ENCODE peak calls at places on chromosomes 1 and 21, in ten cellular contexts. H, V, W, L, J, D, C, K, E and G are unnamed samples.
A peak's percentile ranks its signal among the peaks of the same experiment; 100 is the strongest.

GRCh38 chr1:207064546-207064945 is 11.5 kb downstream of the PFKFB2 start:
- DNase-seq in V (no peak), D (no peak), W (peak; percentile 24), L (no peak), J (no peak), K (no peak), E (no peak), C (no peak), H (no peak), G (no peak)

GRCh38 chr1:114201486-114201885 is 47.8 kb upstream of the SYT6 start:
- DNase-seq in E (no peak), H (no peak), V (no peak), J (no peak), L (no peak), C (no peak), K (no peak), D (no peak), W (no peak), G (no peak)

GRCh38 chr1:108695515-108695914 is 3.4 kb downstream of the PRPF38B start:
- DNase-seq in V (no peak), L (no peak), J (no peak), W (no peak), E (no peak), C (no peak), H (no peak), K (no peak), D (no peak), G (no peak)

GRCh38 chr1:61183471-61184034 is 101.2 kb downstream of the NFIA start:
- DNase-seq in D (no peak), E (no peak), K (peak; percentile 82), L (no peak), H (no peak), C (peak; percentile 67), J (no peak), V (no peak), W (peak; percentile 64), G (peak; percentile 55)

GRCh38 chr1:3002349-3003038 is 18.8 kb upstream of the ACTRT2 start:
- DNase-seq in J (no peak), V (no peak), L (no peak), W (no peak), K (no peak), D (no peak), E (no peak), H (no peak), C (no peak), G (no peak)

GRCh38 chr1:204445860-204446412 is 34.3 kb upstream of the PPP1R15B start:
- DNase-seq in W (no peak), J (peak; percentile 90), K (peak; percentile 39), C (peak; percentile 16), E (peak; percentile 10), D (no peak), V (peak; percentile 44), L (peak; percentile 66), H (peak; percentile 45), G (no peak)

GRCh38 chr1:71919812-71920509 is 362.4 kb downstream of the NEGR1 start:
- DNase-seq in V (no peak), W (no peak), D (no peak), J (no peak), H (no peak), L (no peak), E (no peak), K (no peak), C (no peak), G (no peak)

GRCh38 chr21:31264574-31264973 is 79.5 kb downstream of the TIAM1 start:
- DNase-seq in E (no peak), K (no peak), J (no peak), V (no peak), L (no peak), D (no peak), H (no peak), W (no peak), C (no peak), G (no peak)

GRCh38 chr1:221718391-221719277 is 23.3 kb downstream of the DUSP10 start:
- DNase-seq in J (no peak), H (no peak), W (no peak), D (peak; percentile 91), E (no peak), V (no peak), C (no peak), K (peak; percentile 75), L (no peak), G (no peak)

GRCh38 chr1:39672551-39672947 is 642 bp upstream of the NT5C1A start:
- DNase-seq in H (no peak), K (no peak), J (peak; percentile 44), V (peak; percentile 72), E (no peak), L (peak; percentile 49), D (no peak), W (no peak), C (no peak), G (no peak)

GRCh38 chr1:13871413-13871812 is 171.4 kb downstream of the PRDM2 start:
- DNase-seq in L (no peak), D (no peak), J (no peak), C (no peak), H (no peak), E (no peak), V (no peak), W (no peak), K (no peak), G (no peak)

GRCh38 chr1:57839067-57839466 is 415.2 kb upstream of the DAB1 start:
- DNase-seq in L (no peak), V (no peak), D (no peak), C (no peak), W (no peak), K (peak; percentile 22), E (no peak), H (no peak), J (no peak), G (no peak)

GRCh38 chr1:72526926-72527325 is 244.6 kb upstream of the NEGR1 start:
- DNase-seq in V (no peak), L (no peak), E (no peak), D (no peak), H (no peak), J (no peak), C (no peak), W (no peak), K (peak; percentile 45), G (no peak)

GRCh38 chr1:220708929-220709801 is 19.0 kb downstream of the C1orf115 start:
- DNase-seq in L (no peak), J (no peak), E (peak; percentile 20), D (no peak), H (no peak), K (no peak), V (no peak), C (no peak), W (no peak), G (no peak)

GRCh38 chr1:82870332-82870731 is 1069.6 kb downstream of the ADGRL2 start:
- DNase-seq in L (no peak), K (no peak), C (no peak), W (no peak), H (no peak), V (no peak), J (no peak), D (no peak), E (no peak), G (no peak)

GRCh38 chr1:235648407-235648907 is 1.1 kb downstream of the GNG4 start:
- DNase-seq in H (no peak), K (no peak), D (no peak), C (peak; percentile 81), V (no peak), J (no peak), E (peak; percentile 74), W (peak; percentile 23), L (no peak), G (no peak)

GRCh38 chr1:154463512-154463990 is 38.5 kb upstream of the TDRD10 start:
- DNase-seq in E (no peak), W (no peak), L (peak; percentile 51), J (no peak), K (no peak), D (no peak), C (no peak), V (no peak), H (peak; percentile 51), G (no peak)

GRCh38 chr1:204726478-204726877 is 40.9 kb upstream of the LRRN2 start:
- DNase-seq in J (no peak), W (no peak), D (peak; percentile 36), H (no peak), V (peak; percentile 39), C (peak; percentile 18), L (peak; percentile 37), K (peak; percentile 52), E (no peak), G (peak; percentile 14)

GRCh38 chr1:4379451-4380175 is 274.8 kb upstream of the AJAP1 start:
- DNase-seq in C (no peak), K (no peak), D (no peak), J (no peak), E (no peak), L (peak; percentile 7), V (no peak), W (no peak), H (no peak), G (no peak)

GRCh38 chr1:29953938-29954337 is 717.6 kb downstream of the PTPRU start:
- DNase-seq in C (no peak), D (no peak), H (no peak), J (no peak), L (no peak), W (no peak), V (no peak), K (no peak), E (no peak), G (no peak)

GRCh38 chr1:153509729-153510354 is 25.9 kb downstream of the S100A6 start:
- DNase-seq in H (peak; percentile 72), D (peak; percentile 46), L (peak; percentile 59), E (peak; percentile 78), V (peak; percentile 68), C (peak; percentile 76), W (no peak), K (no peak), J (peak; percentile 63), G (no peak)

GRCh38 chr1:192506741-192507155 is 68.8 kb upstream of the RGS1 start:
- DNase-seq in J (no peak), H (no peak), K (peak; percentile 64), D (peak; percentile 83), L (peak; percentile 68), W (no peak), V (peak; percentile 70), C (no peak), E (no peak), G (no peak)

GRCh38 chr1:65027699-65028358 is 61.5 kb upstream of the JAK1 start:
- DNase-seq in H (no peak), D (no peak), V (no peak), K (peak; percentile 31), J (no peak), L (no peak), W (no peak), C (no peak), E (no peak), G (peak; percentile 70)

GRCh38 chr1:46246548-46247432 is 773 bp upstream of the RAD54L start:
- DNase-seq in H (peak; percentile 38), E (peak; percentile 30), J (no peak), C (peak; percentile 41), K (peak; percentile 55), W (no peak), D (peak; percentile 28), V (peak; percentile 70), L (peak; percentile 70), G (no peak)

GRCh38 chr1:10779201-10779600 is 17.2 kb downstream of the CASZ1 start:
- DNase-seq in C (no peak), H (no peak), E (peak; percentile 95), K (no peak), J (no peak), W (no peak), L (no peak), D (no peak), V (no peak), G (no peak)

GRCh38 chr1:110674337-110675059 is at the start of gene KCNA3:
- DNase-seq in E (peak; percentile 76), C (no peak), K (no peak), L (peak; percentile 67), J (peak; percentile 42), V (peak; percentile 73), W (peak; percentile 33), D (no peak), H (peak; percentile 44), G (no peak)

GRCh38 chr1:96865731-96866684 is 144.4 kb downstream of the PTBP2 start:
- DNase-seq in K (peak; percentile 100), D (peak; percentile 100), C (no peak), J (no peak), E (no peak), L (no peak), H (no peak), V (no peak), W (no peak), G (no peak)

GRCh38 chr1:90881034-90881433 is 140.8 kb downstream of the ZNF644 start:
- DNase-seq in H (no peak), E (no peak), J (no peak), W (no peak), C (no peak), K (no peak), V (no peak), L (no peak), D (no peak), G (no peak)